ENCODE peak calls at places on chromosomes 16 and 17, in eight cellular contexts. D is suprapubic skin; U is cardiac muscle cell; X is effector memory CD4-positive, alpha-beta T cell; W is CD8-positive, alpha-beta memory T cell; H is A549; A is PC-9; I is heart left ventricle. B is an unnamed sample. For H3K4me1, the result is how much of the 10 kb centered on the place peaks cover.

GRCh38 chr17:37050905-37051304 is 102.2 kb downstream of the AATF start:
- DNase-seq in I (no peak), U (no peak), D (no peak), A (no peak), X (no peak), W (no peak), H (no peak), B (no peak)

GRCh38 chr17:7834554-7834890 is 505 bp downstream of the KDM6B start:
- DNase-seq in U (no peak), D (no peak), I (peak), H (peak), A (no peak), X (peak), W (peak), B (peak)

GRCh38 chr16:22813223-22813945 is 578 bp upstream of the HS3ST2 start:
- DNase-seq in D (peak), W (no peak), U (peak), A (no peak), H (no peak), I (peak), X (no peak), B (peak)

GRCh38 chr16:72945611-72946010 is 102.3 kb downstream of the ZFHX3 start:
- DNase-seq in H (no peak), U (no peak), D (no peak), A (no peak), W (no peak), I (no peak), X (no peak), B (no peak)

GRCh38 chr16:31568577-31569359 is 41.1 kb downstream of the AHSP start:
- DNase-seq in W (no peak), H (no peak), D (no peak), I (no peak), X (no peak), U (peak), A (no peak), B (peak)

GRCh38 chr16:74570412-74571301 is 36.3 kb downstream of the GLG1 start:
- DNase-seq in D (no peak), W (no peak), X (no peak), U (no peak), A (no peak), H (no peak), I (no peak), B (no peak)

GRCh38 chr16:21071741-21072140 is 78.9 kb downstream of the DNAH3 start:
- DNase-seq in D (no peak), W (no peak), A (no peak), I (no peak), H (no peak), X (no peak), U (no peak), B (no peak)

GRCh38 chr16:23967018-23967417 is 131.2 kb downstream of the PRKCB start:
- DNase-seq in H (no peak), D (no peak), A (no peak), X (no peak), W (no peak), U (no peak), I (no peak), B (no peak)

GRCh38 chr16:82668094-82668493 is 41.3 kb downstream of the CDH13 start:
- DNase-seq in I (no peak), A (no peak), D (no peak), H (no peak), U (no peak), W (no peak), X (no peak), B (no peak)

GRCh38 chr17:36722121-36722902 is 120.9 kb downstream of the MRM1 start:
- DNase-seq in H (no peak), I (peak), U (peak), X (peak), W (peak), A (no peak), D (no peak), B (peak)

GRCh38 chr16:85935957-85936760 is 37.2 kb downstream of the IRF8 start:
- DNase-seq in U (peak), D (no peak), H (no peak), W (peak), I (no peak), A (no peak), X (peak), B (no peak)

GRCh38 chr17:56601613-56602012 is 8.1 kb downstream of the NOG start:
- DNase-seq in X (no peak), W (no peak), I (no peak), D (no peak), A (peak), U (no peak), H (no peak), B (no peak)

GRCh38 chr17:9905902-9906301 is 831 bp upstream of the RCVRN start:
- DNase-seq in W (no peak), A (no peak), U (peak), H (peak), I (peak), X (no peak), D (no peak), B (no peak)

GRCh38 chr17:37802712-37803416 is 58.0 kb upstream of the HNF1B start:
- DNase-seq in X (no peak), A (no peak), U (peak), D (no peak), W (no peak), I (no peak), H (no peak), B (peak)

GRCh38 chr16:56422896-56423441 is 2.4 kb downstream of the AMFR start:
- DNase-seq in I (no peak), H (no peak), W (no peak), A (no peak), D (no peak), U (no peak), X (no peak), B (no peak)

GRCh38 chr16:78624349-78624748 is 524.9 kb downstream of the WWOX start:
- DNase-seq in X (no peak), I (no peak), U (no peak), D (no peak), H (no peak), A (no peak), W (no peak), B (no peak)

GRCh38 chr17:68600123-68600880 is 865 bp downstream of the FAM20A start:
- DNase-seq in A (no peak), X (no peak), I (peak), W (no peak), H (peak), D (peak), U (no peak), B (peak)

GRCh38 chr16:29641561-29641960 is 21.5 kb upstream of the SPN start:
- DNase-seq in H (no peak), I (no peak), D (no peak), U (no peak), X (no peak), A (no peak), W (no peak), B (no peak)

GRCh38 chr17:45273551-45273957 is 11.7 kb upstream of the SPATA32 start:
- DNase-seq in U (no peak), D (no peak), A (no peak), X (no peak), H (no peak), W (no peak), I (no peak), B (no peak)

GRCh38 chr17:67942810-67943209 is 53.5 kb downstream of the C17orf58 start:
- DNase-seq in A (no peak), D (no peak), X (no peak), U (peak), W (no peak), I (no peak), H (peak), B (no peak)

GRCh38 chr17:37642706-37643105 is 540 bp downstream of the DDX52 start:
- DNase-seq in H (peak), X (no peak), D (no peak), W (no peak), I (no peak), U (peak), A (peak), B (no peak)

GRCh38 chr16:68000450-68000849 is 1.2 kb upstream of the DPEP2 start:
- DNase-seq in H (no peak), A (no peak), X (no peak), U (peak), I (no peak), D (no peak), W (no peak), B (no peak)

GRCh38 chr16:3999479-3999868 is 116.8 kb downstream of the ADCY9 start:
- DNase-seq in W (no peak), A (no peak), U (peak), X (no peak), H (no peak), D (no peak), I (peak), B (no peak)

GRCh38 chr16:53126390-53126789 is 71.6 kb downstream of the CHD9 start:
- DNase-seq in A (no peak), H (no peak), X (no peak), U (no peak), D (no peak), I (no peak), W (no peak), B (no peak)

GRCh38 chr16:85396879-85397871 is 215.9 kb upstream of the GSE1 start:
- DNase-seq in W (no peak), X (no peak), U (no peak), D (no peak), A (peak), I (peak), H (no peak), B (no peak)

GRCh38 chr17:57889892-57890856 is 40.3 kb upstream of the MRPS23 start:
- DNase-seq in A (no peak), X (no peak), I (peak), D (peak), W (no peak), U (peak), H (peak), B (peak)

GRCh38 chr17:31489295-31490018 is 98.0 kb downstream of the RAB11FIP4 start:
- DNase-seq in D (no peak), U (no peak), H (no peak), A (peak), X (no peak), I (peak), W (no peak), B (peak)

GRCh38 chr17:39750131-39751015 is 12.6 kb downstream of the GRB7 start:
- DNase-seq in W (no peak), I (no peak), D (peak), X (no peak), U (no peak), H (no peak), A (peak), B (no peak)

GRCh38 chr16:17367932-17368331 is 102.8 kb downstream of the XYLT1 start:
- DNase-seq in H (peak), X (no peak), W (no peak), D (no peak), A (no peak), U (peak), I (no peak), B (no peak)
- H3K4me1 ChIP-seq in H (under half), X (half or more), W (half or more), D (half or more), A (under half), U (under half), I (under half), B (under half)

DNA sequence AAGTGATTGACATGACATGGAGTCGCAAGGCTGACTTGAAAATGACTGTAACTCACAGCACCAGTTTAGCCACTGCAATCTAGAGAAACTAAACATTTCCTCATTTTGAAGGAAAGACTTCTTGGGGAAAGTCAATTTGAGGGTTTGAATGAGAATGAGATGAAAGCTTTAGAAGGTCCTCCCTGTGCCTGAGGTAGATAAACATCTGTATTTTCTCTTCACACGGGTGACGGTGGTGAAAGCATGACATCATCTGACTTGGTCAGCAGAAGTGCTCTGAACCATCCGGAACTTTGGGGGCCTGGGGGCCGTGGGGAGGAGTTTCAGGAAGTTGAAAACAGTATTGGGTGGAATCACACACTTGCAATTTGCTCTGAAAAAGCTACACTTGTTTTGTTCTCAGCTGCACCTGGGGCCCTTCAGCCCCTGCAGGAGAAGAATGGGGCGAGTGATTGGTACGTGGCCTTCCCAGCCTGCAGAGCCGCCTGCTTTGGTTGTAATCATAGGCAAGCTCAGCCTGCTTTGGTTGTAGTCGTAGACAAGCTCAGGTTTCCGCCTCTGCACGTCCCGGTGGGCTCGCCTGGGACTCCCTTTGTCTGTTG is 5.0 kb downstream of the BANP start:
- DNase-seq in I (peak), D (no peak), W (peak), H (no peak), X (peak), U (peak), A (peak), B (no peak)
- H3K4me3 ChIP-seq in I (peak), D (no peak), W (peak), H (no peak), X (peak), U (no peak), A (no peak), B (no peak)

GRCh38 chr17:41457656-41458055 is 9.5 kb downstream of the KRT32 start:
- DNase-seq in I (no peak), H (no peak), W (no peak), A (no peak), X (no peak), U (no peak), D (no peak), B (no peak)
- H3K4me1 ChIP-seq in I (under half), H (under half), W (under half), A (under half), X (under half), U (under half), D (under half), B (under half)

GRCh38 chr17:80476877-80477646 is 655 bp upstream of the NPTX1 start:
- DNase-seq in W (no peak), U (no peak), A (no peak), H (no peak), I (no peak), X (no peak), D (no peak), B (no peak)
- H3K4me3 ChIP-seq in W (no peak), U (peak), A (no peak), H (peak), I (peak), X (peak), D (peak), B (peak)